ENCODE peak calls at places on chromosomes 4 and X, in five cellular contexts. J is NCI-H1417, Z is astrocyte of the hippocampus, V is substantia nigra, I is stomach. T is an unnamed sample.

GRCh38 chr4:33996075-33996718 is 2248.1 kb downstream of the ARAP2 start:
- DNase-seq in J (no peak), Z (no peak), V (no peak), I (no peak), T (no peak)

GRCh38 chrX:78687586-78687985 is 28.5 kb upstream of the RTL3 start:
- DNase-seq in J (no peak), Z (no peak), V (no peak), I (no peak), T (no peak)

GRCh38 chrX:155009994-155010472 is 12.5 kb downstream of the F8 start:
- DNase-seq in J (no peak), Z (no peak), V (no peak), I (no peak), T (no peak)

GRCh38 chrX:154478728-154479622 is at the start of gene LAGE3:
- DNase-seq in J (peak), Z (peak), V (peak), I (peak), T (peak)

GRCh38 chr4:123785515-123785914 is 388.9 kb downstream of the SPRY1 start:
- DNase-seq in J (no peak), Z (peak), V (no peak), I (peak), T (no peak)

GRCh38 chr4:173325007-173325736 is 9.0 kb downstream of the HMGB2 start:
- DNase-seq in J (no peak), Z (no peak), V (no peak), I (no peak), T (no peak)

GRCh38 chrX:85243155-85243554 is 424 bp downstream of the SATL1 start:
- DNase-seq in J (peak), Z (no peak), V (no peak), I (no peak), T (peak)

GRCh38 chr4:67332627-67333026 is 212.7 kb downstream of the CENPC start:
- DNase-seq in J (no peak), Z (no peak), V (no peak), I (no peak), T (no peak)

GRCh38 chrX:10007604-10008003 is 40.4 kb downstream of the CLDN34 start:
- DNase-seq in J (no peak), Z (no peak), V (no peak), I (no peak), T (no peak)

GRCh38 chr4:82900016-82900334 is 560 bp upstream of the THAP9 start:
- DNase-seq in J (no peak), Z (no peak), V (no peak), I (no peak), T (no peak)

GRCh38 chr4:6806924-6807676 is 24.6 kb downstream of the KIAA0232 start:
- DNase-seq in J (no peak), Z (no peak), V (no peak), I (no peak), T (no peak)

GRCh38 chrX:17964871-17965270 is 103.8 kb upstream of the RAI2 start:
- DNase-seq in J (no peak), Z (no peak), V (no peak), I (no peak), T (no peak)

GRCh38 chr4:116070283-116070682 is 956.9 kb upstream of the NDST4 start:
- DNase-seq in J (no peak), Z (no peak), V (no peak), I (no peak), T (no peak)

GRCh38 chr4:24772061-24772705 is 23.2 kb upstream of the SOD3 start:
- DNase-seq in J (no peak), Z (no peak), V (no peak), I (no peak), T (no peak)

GRCh38 chr4:98446499-98447375 is 185.6 kb downstream of the RAP1GDS1 start:
- DNase-seq in J (no peak), Z (peak), V (no peak), I (peak), T (no peak)

GRCh38 chr4:113222006-113222405 is 172.6 kb downstream of the ANK2 start:
- DNase-seq in J (no peak), Z (peak), V (no peak), I (no peak), T (no peak)

GRCh38 chrX:16484338-16484737 is 165.6 kb upstream of the S100G start:
- DNase-seq in J (no peak), Z (peak), V (no peak), I (no peak), T (peak)

GRCh38 chrX:31099536-31100090 is 27.8 kb upstream of the FTHL17 start:
- DNase-seq in J (no peak), Z (no peak), V (no peak), I (no peak), T (no peak)

GRCh38 chr4:14396183-14396582 is 606.1 kb upstream of the CPEB2 start:
- DNase-seq in J (no peak), Z (no peak), V (no peak), I (no peak), T (no peak)

GRCh38 chr4:41656572-41657301 is 91.8 kb downstream of the PHOX2B start:
- DNase-seq in J (no peak), Z (peak), V (no peak), I (peak), T (peak)

GRCh38 chr4:86595426-86595805 is 1.3 kb downstream of the PTPN13 start:
- DNase-seq in J (peak), Z (peak), V (no peak), I (no peak), T (peak)

GRCh38 chrX:19708683-19709082 is 178.7 kb downstream of the SH3KBP1 start:
- DNase-seq in J (no peak), Z (no peak), V (no peak), I (no peak), T (no peak)

GRCh38 chr4:26900765-26901164 is 40.1 kb downstream of the STIM2 start:
- DNase-seq in J (no peak), Z (no peak), V (no peak), I (no peak), T (no peak)

GRCh38 chr4:10526431-10527222 is 69.4 kb upstream of the ZNF518B start:
- DNase-seq in J (no peak), Z (no peak), V (no peak), I (no peak), T (no peak)

GRCh38 chrX:130393451-130394074 is 8.1 kb upstream of the GPR119 start:
- DNase-seq in J (peak), Z (peak), V (peak), I (peak), T (peak)

GRCh38 chr4:105473340-105474109 is at the start of gene PPA2:
- DNase-seq in J (peak), Z (peak), V (peak), I (peak), T (peak)

GRCh38 chr4:4881432-4881831 is 22.0 kb downstream of the MSX1 start:
- DNase-seq in J (no peak), Z (no peak), V (no peak), I (no peak), T (no peak)

GRCh38 chrX:43862434-43862833 is 19.8 kb downstream of the MAOB start:
- DNase-seq in J (no peak), Z (no peak), V (no peak), I (no peak), T (no peak)